ENCODE peak calls at places on chromosome 1, in four cellular contexts. One of them, this sample, is unnamed.

GRCh38 chr1:91582431-91582921 is 81.8 kb downstream of the CDC7 start:
- DNase-seq in H1: no peak
- DNase-seq in K562: no peak
- DNase-seq in GM12878: no peak
- DNase-seq in this sample: no peak

GRCh38 chr1:172347416-172347815 is 73.1 kb upstream of the C1orf105 start:
- DNase-seq in H1: no peak
- DNase-seq in K562: no peak
- DNase-seq in GM12878: no peak
- DNase-seq in this sample: no peak

GRCh38 chr1:207049974-207050391 is 1.0 kb downstream of the YOD1 start:
- DNase-seq in H1: no peak
- DNase-seq in K562: peak; percentile 48
- DNase-seq in GM12878: no peak
- DNase-seq in this sample: peak; percentile 47

GRCh38 chr1:2981388-2981787 is 39.9 kb upstream of the ACTRT2 start:
- DNase-seq in H1: no peak
- DNase-seq in K562: no peak
- DNase-seq in GM12878: no peak
- DNase-seq in this sample: peak; percentile 11

GRCh38 chr1:70441392-70442035 is 30.4 kb downstream of the CTH start:
- DNase-seq in H1: no peak
- DNase-seq in K562: no peak
- DNase-seq in GM12878: no peak
- DNase-seq in this sample: no peak

GRCh38 chr1:222926566-222926965 is 111.7 kb downstream of the DISP1 start:
- DNase-seq in H1: no peak
- DNase-seq in K562: no peak
- DNase-seq in GM12878: no peak
- DNase-seq in this sample: no peak

GRCh38 chr1:6157528-6158174 is 22.5 kb downstream of the CHD5 start:
- DNase-seq in H1: no peak
- DNase-seq in K562: peak; percentile 62
- DNase-seq in GM12878: no peak
- DNase-seq in this sample: no peak

GRCh38 chr1:14913475-14914155 is 239.9 kb upstream of the TMEM51 start:
- DNase-seq in H1: no peak
- DNase-seq in K562: no peak
- DNase-seq in GM12878: peak; percentile 65
- DNase-seq in this sample: no peak

GRCh38 chr1:34693081-34693480 is 61.8 kb upstream of the GJB5 start:
- DNase-seq in H1: no peak
- DNase-seq in K562: no peak
- DNase-seq in GM12878: no peak
- DNase-seq in this sample: no peak

GRCh38 chr1:26477446-26478152 is 5.4 kb downstream of the HMGN2 start:
- DNase-seq in H1: no peak
- DNase-seq in K562: no peak
- DNase-seq in GM12878: no peak
- DNase-seq in this sample: no peak

GRCh38 chr1:224492632-224493031 is 58.0 kb upstream of the WDR26 start:
- DNase-seq in H1: no peak
- DNase-seq in K562: no peak
- DNase-seq in GM12878: no peak
- DNase-seq in this sample: no peak

GRCh38 chr1:203227684-203228083 is 1.8 kb downstream of the CHIT1 start:
- DNase-seq in H1: no peak
- DNase-seq in K562: no peak
- DNase-seq in GM12878: no peak
- DNase-seq in this sample: no peak

GRCh38 chr1:192763243-192763642 is 45.6 kb upstream of the RGS2 start:
- DNase-seq in H1: no peak
- DNase-seq in K562: no peak
- DNase-seq in GM12878: no peak
- DNase-seq in this sample: no peak

GRCh38 chr1:43538143-43538487 is 7.4 kb downstream of the PTPRF start:
- DNase-seq in H1: no peak
- DNase-seq in K562: no peak
- DNase-seq in GM12878: no peak
- DNase-seq in this sample: no peak

GRCh38 chr1:39159224-39160036 is 45.1 kb upstream of the MACF1 start:
- DNase-seq in H1: no peak
- DNase-seq in K562: no peak
- DNase-seq in GM12878: no peak
- DNase-seq in this sample: peak; percentile 76

GRCh38 chr1:3249846-3250501 is 181.0 kb downstream of the PRDM16 start:
- DNase-seq in H1: no peak
- DNase-seq in K562: no peak
- DNase-seq in GM12878: no peak
- DNase-seq in this sample: no peak

GRCh38 chr1:67572594-67573221 is 112.3 kb upstream of the GADD45A start:
- DNase-seq in H1: no peak
- DNase-seq in K562: no peak
- DNase-seq in GM12878: no peak
- DNase-seq in this sample: no peak

GRCh38 chr1:67573481-67573880 is 111.5 kb upstream of the GADD45A start:
- DNase-seq in H1: no peak
- DNase-seq in K562: no peak
- DNase-seq in GM12878: no peak
- DNase-seq in this sample: no peak

GRCh38 chr1:67571406-67571805 is 113.6 kb upstream of the GADD45A start:
- DNase-seq in H1: no peak
- DNase-seq in K562: no peak
- DNase-seq in GM12878: no peak
- DNase-seq in this sample: no peak

GRCh38 chr1:67570473-67571143 is 114.4 kb upstream of the GADD45A start:
- DNase-seq in H1: no peak
- DNase-seq in K562: peak; percentile 62
- DNase-seq in GM12878: no peak
- DNase-seq in this sample: no peak

DNA sequence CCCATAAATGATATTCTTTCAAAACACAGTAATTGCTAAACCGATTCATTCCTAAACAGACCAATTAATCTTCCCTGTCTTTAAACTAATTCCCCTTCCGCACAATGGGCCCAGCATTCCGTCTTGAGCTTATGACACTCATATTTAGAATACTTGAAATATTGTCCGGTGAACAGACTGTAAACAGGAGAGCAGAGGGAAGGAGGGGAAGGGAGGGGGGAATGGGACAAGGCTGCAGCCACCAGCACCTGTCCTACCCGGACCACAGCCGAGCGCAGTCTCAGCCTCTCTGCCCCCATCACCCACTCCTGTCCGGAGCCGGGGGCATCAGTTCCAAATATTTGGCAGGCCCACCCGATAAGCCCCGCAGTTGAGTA is 112.8 kb upstream of the GADD45A start:
- DNase-seq in H1: no peak
- DNase-seq in K562: no peak
- DNase-seq in GM12878: no peak
- DNase-seq in this sample: no peak
- TF ChIP-seq ZNF274 in H1: no peak
- TF ChIP-seq ZNF274 in K562: no peak
- TF ChIP-seq ZNF274 in GM12878: no peak
- TF ChIP-seq ZNF274 in this sample: no peak

GRCh38 chr1:228974296-228974695 is 239.0 kb downstream of the RHOU start:
- DNase-seq in H1: no peak
- DNase-seq in K562: no peak
- DNase-seq in GM12878: no peak
- DNase-seq in this sample: no peak
- TF ChIP-seq ZNF274 in H1: no peak
- TF ChIP-seq ZNF274 in K562: no peak
- TF ChIP-seq ZNF274 in GM12878: no peak
- TF ChIP-seq ZNF274 in this sample: no peak

DNA sequence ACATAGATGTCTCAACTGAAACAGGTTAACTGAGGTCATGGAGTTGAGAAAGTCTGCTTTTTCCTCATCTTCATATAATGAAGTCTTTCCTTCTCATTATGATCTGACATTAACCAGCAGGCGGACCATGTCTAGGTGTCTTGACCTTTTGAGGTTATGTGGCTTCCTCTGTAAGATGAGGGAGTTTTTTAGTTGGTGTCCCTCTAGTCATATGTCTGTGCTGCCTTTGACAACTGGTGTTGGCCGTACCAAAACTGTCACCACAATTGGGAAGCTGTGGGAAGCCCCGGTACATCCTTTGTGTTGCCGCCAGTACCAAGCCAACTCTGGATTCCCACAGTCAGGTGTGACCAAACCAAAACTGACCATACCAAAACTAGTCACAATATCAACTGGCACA is 105.1 kb downstream of the PBX1 start:
- DNase-seq in H1: no peak
- DNase-seq in K562: no peak
- DNase-seq in GM12878: peak; percentile 3
- DNase-seq in this sample: no peak
- TF ChIP-seq ZNF274 in H1: no peak
- TF ChIP-seq ZNF274 in K562: no peak
- TF ChIP-seq ZNF274 in GM12878: no peak
- TF ChIP-seq ZNF274 in this sample: no peak

GRCh38 chr1:88744142-88744541 is 60.1 kb downstream of the PKN2 start:
- DNase-seq in H1: no peak
- DNase-seq in K562: no peak
- DNase-seq in GM12878: no peak
- DNase-seq in this sample: no peak

GRCh38 chr1:88742546-88742945 is 58.5 kb downstream of the PKN2 start:
- DNase-seq in H1: no peak
- DNase-seq in K562: no peak
- DNase-seq in GM12878: no peak
- DNase-seq in this sample: no peak

GRCh38 chr1:88740784-88741183 is 56.7 kb downstream of the PKN2 start:
- DNase-seq in H1: no peak
- DNase-seq in K562: no peak
- DNase-seq in GM12878: no peak
- DNase-seq in this sample: no peak

GRCh38 chr1:88737338-88737927 is 53.4 kb downstream of the PKN2 start:
- DNase-seq in H1: no peak
- DNase-seq in K562: no peak
- DNase-seq in GM12878: no peak
- DNase-seq in this sample: no peak

GRCh38 chr1:88741413-88741812 is 57.3 kb downstream of the PKN2 start:
- DNase-seq in H1: no peak
- DNase-seq in K562: no peak
- DNase-seq in GM12878: no peak
- DNase-seq in this sample: no peak
- TF ChIP-seq ZNF274 in H1: no peak
- TF ChIP-seq ZNF274 in K562: no peak
- TF ChIP-seq ZNF274 in GM12878: no peak
- TF ChIP-seq ZNF274 in this sample: no peak

GRCh38 chr1:239268941-239269340 is 117.4 kb upstream of the CHRM3 start:
- DNase-seq in H1: no peak
- DNase-seq in K562: no peak
- DNase-seq in GM12878: no peak
- DNase-seq in this sample: no peak

GRCh38 chr1:239270509-239270908 is 115.9 kb upstream of the CHRM3 start:
- DNase-seq in H1: no peak
- DNase-seq in K562: no peak
- DNase-seq in GM12878: no peak
- DNase-seq in this sample: no peak

GRCh38 chr1:239276051-239276450 is 110.3 kb upstream of the CHRM3 start:
- DNase-seq in H1: no peak
- DNase-seq in K562: no peak
- DNase-seq in GM12878: no peak
- DNase-seq in this sample: no peak

GRCh38 chr1:239274242-239274830 is 112.0 kb upstream of the CHRM3 start:
- DNase-seq in H1: no peak
- DNase-seq in K562: no peak
- DNase-seq in GM12878: no peak
- DNase-seq in this sample: no peak
- TF ChIP-seq ZNF274 in H1: no peak
- TF ChIP-seq ZNF274 in K562: no peak
- TF ChIP-seq ZNF274 in GM12878: no peak
- TF ChIP-seq ZNF274 in this sample: no peak

GRCh38 chr1:31886866-31887265 is 51.3 kb downstream of the PTP4A2 start:
- DNase-seq in H1: no peak
- DNase-seq in K562: no peak
- DNase-seq in GM12878: no peak
- DNase-seq in this sample: no peak
- TF ChIP-seq ZNF274 in H1: no peak
- TF ChIP-seq ZNF274 in K562: no peak
- TF ChIP-seq ZNF274 in GM12878: no peak
- TF ChIP-seq ZNF274 in this sample: no peak

GRCh38 chr1:47658161-47658920 is 220.5 kb downstream of the FOXD2 start:
- DNase-seq in H1: no peak
- DNase-seq in K562: no peak
- DNase-seq in GM12878: no peak
- DNase-seq in this sample: no peak

GRCh38 chr1:47656719-47657685 is 219.2 kb downstream of the FOXD2 start:
- DNase-seq in H1: no peak
- DNase-seq in K562: no peak
- DNase-seq in GM12878: no peak
- DNase-seq in this sample: no peak

GRCh38 chr1:47651311-47652089 is 213.7 kb downstream of the FOXD2 start:
- DNase-seq in H1: no peak
- DNase-seq in K562: no peak
- DNase-seq in GM12878: no peak
- DNase-seq in this sample: no peak

GRCh38 chr1:47659141-47659540 is 221.3 kb downstream of the FOXD2 start:
- DNase-seq in H1: no peak
- DNase-seq in K562: no peak
- DNase-seq in GM12878: no peak
- DNase-seq in this sample: no peak

GRCh38 chr1:47655521-47656300 is 217.9 kb downstream of the FOXD2 start:
- DNase-seq in H1: no peak
- DNase-seq in K562: no peak
- DNase-seq in GM12878: no peak
- DNase-seq in this sample: no peak
- TF ChIP-seq ZNF274 in H1: no peak
- TF ChIP-seq ZNF274 in K562: no peak
- TF ChIP-seq ZNF274 in GM12878: no peak
- TF ChIP-seq ZNF274 in this sample: no peak